ENCODE peak calls at places on chromosomes 2 and 18, in ten cellular contexts. One of them, this sample, is unnamed.

GRCh38 chr2:65320042-65320711 is 92.5 kb downstream of the ACTR2 start:
- DNase-seq in sigmoid colon: no peak
- DNase-seq in mucosa of descending colon: no peak
- DNase-seq in adrenal gland: peak; percentile 50
- DNase-seq in fibroblast of pulmonary artery: peak; percentile 87
- DNase-seq in lower leg skin: no peak
- DNase-seq in stomach: no peak
- DNase-seq in dorsolateral prefrontal cortex: no peak
- DNase-seq in tibial nerve: no peak
- DNase-seq in astrocyte: peak; percentile 98
- DNase-seq in this sample: peak; percentile 92

GRCh38 chr2:104620840-104621239 is 233.1 kb upstream of the POU3F3 start:
- DNase-seq in lower leg skin: no peak
- DNase-seq in sigmoid colon: no peak
- DNase-seq in astrocyte: no peak
- DNase-seq in stomach: no peak
- DNase-seq in dorsolateral prefrontal cortex: no peak
- DNase-seq in tibial nerve: no peak
- DNase-seq in adrenal gland: no peak
- DNase-seq in fibroblast of pulmonary artery: no peak
- DNase-seq in mucosa of descending colon: no peak
- DNase-seq in this sample: no peak

GRCh38 chr2:107712857-107713256 is 113.8 kb upstream of the RGPD4 start:
- DNase-seq in fibroblast of pulmonary artery: no peak
- DNase-seq in sigmoid colon: no peak
- DNase-seq in adrenal gland: no peak
- DNase-seq in mucosa of descending colon: no peak
- DNase-seq in stomach: no peak
- DNase-seq in dorsolateral prefrontal cortex: no peak
- DNase-seq in tibial nerve: no peak
- DNase-seq in astrocyte: no peak
- DNase-seq in lower leg skin: no peak
- DNase-seq in this sample: no peak

GRCh38 chr2:59301466-59302402 is 1060.6 kb upstream of the FANCL start:
- DNase-seq in stomach: peak; percentile 31
- DNase-seq in sigmoid colon: peak; percentile 68
- DNase-seq in dorsolateral prefrontal cortex: peak; percentile 35
- DNase-seq in fibroblast of pulmonary artery: peak; percentile 75
- DNase-seq in mucosa of descending colon: peak; percentile 55
- DNase-seq in astrocyte: peak; percentile 59
- DNase-seq in lower leg skin: no peak
- DNase-seq in tibial nerve: peak; percentile 41
- DNase-seq in adrenal gland: peak; percentile 55
- DNase-seq in this sample: peak; percentile 86

GRCh38 chr2:37916512-37917082 is 8.5 kb upstream of the RMDN2 start:
- DNase-seq in lower leg skin: no peak
- DNase-seq in fibroblast of pulmonary artery: peak; percentile 97
- DNase-seq in tibial nerve: peak; percentile 41
- DNase-seq in mucosa of descending colon: peak; percentile 46
- DNase-seq in dorsolateral prefrontal cortex: peak; percentile 68
- DNase-seq in sigmoid colon: peak; percentile 97
- DNase-seq in astrocyte: peak; percentile 100
- DNase-seq in adrenal gland: peak; percentile 71
- DNase-seq in stomach: no peak
- DNase-seq in this sample: peak; percentile 98

GRCh38 chr2:187003038-187003543 is 154.1 kb upstream of the ZSWIM2 start:
- DNase-seq in adrenal gland: no peak
- DNase-seq in mucosa of descending colon: no peak
- DNase-seq in sigmoid colon: no peak
- DNase-seq in dorsolateral prefrontal cortex: no peak
- DNase-seq in tibial nerve: no peak
- DNase-seq in astrocyte: no peak
- DNase-seq in stomach: no peak
- DNase-seq in lower leg skin: peak; percentile 68
- DNase-seq in fibroblast of pulmonary artery: peak; percentile 7
- DNase-seq in this sample: peak; percentile 24

GRCh38 chr2:65539633-65540032 is 107.2 kb upstream of the SPRED2 start:
- DNase-seq in astrocyte: no peak
- DNase-seq in dorsolateral prefrontal cortex: no peak
- DNase-seq in mucosa of descending colon: peak; percentile 22
- DNase-seq in stomach: no peak
- DNase-seq in adrenal gland: no peak
- DNase-seq in tibial nerve: no peak
- DNase-seq in lower leg skin: no peak
- DNase-seq in sigmoid colon: no peak
- DNase-seq in fibroblast of pulmonary artery: no peak
- DNase-seq in this sample: no peak

GRCh38 chr18:23069481-23069880 is 65.8 kb upstream of the CABLES1 start:
- DNase-seq in stomach: no peak
- DNase-seq in tibial nerve: no peak
- DNase-seq in mucosa of descending colon: no peak
- DNase-seq in astrocyte: no peak
- DNase-seq in dorsolateral prefrontal cortex: no peak
- DNase-seq in adrenal gland: no peak
- DNase-seq in sigmoid colon: no peak
- DNase-seq in fibroblast of pulmonary artery: no peak
- DNase-seq in lower leg skin: no peak
- DNase-seq in this sample: no peak

GRCh38 chr2:79511320-79511951 is 1.4 kb upstream of the CTNNA2 start:
- DNase-seq in astrocyte: peak; percentile 55
- DNase-seq in sigmoid colon: no peak
- DNase-seq in mucosa of descending colon: peak; percentile 72
- DNase-seq in adrenal gland: peak; percentile 48
- DNase-seq in stomach: peak; percentile 43
- DNase-seq in tibial nerve: no peak
- DNase-seq in lower leg skin: no peak
- DNase-seq in fibroblast of pulmonary artery: peak; percentile 56
- DNase-seq in dorsolateral prefrontal cortex: peak; percentile 19
- DNase-seq in this sample: peak; percentile 69
- H3K4me3 ChIP-seq in astrocyte: no peak overlapping the region
- H3K4me3 ChIP-seq in sigmoid colon: no peak overlapping the region
- H3K4me3 ChIP-seq in mucosa of descending colon: no peak overlapping the region
- H3K4me3 ChIP-seq in adrenal gland: no peak overlapping the region
- H3K4me3 ChIP-seq in stomach: no peak overlapping the region
- H3K4me3 ChIP-seq in tibial nerve: no peak overlapping the region
- H3K4me3 ChIP-seq in lower leg skin: no peak overlapping the region
- H3K4me3 ChIP-seq in fibroblast of pulmonary artery: no peak overlapping the region
- H3K4me3 ChIP-seq in dorsolateral prefrontal cortex: peak overlapping the region; percentile 66
- H3K4me3 ChIP-seq in this sample: no peak overlapping the region

GRCh38 chr18:28193177-28193778 is 16.3 kb upstream of the CDH2 start:
- DNase-seq in mucosa of descending colon: no peak
- DNase-seq in dorsolateral prefrontal cortex: no peak
- DNase-seq in astrocyte: no peak
- DNase-seq in fibroblast of pulmonary artery: no peak
- DNase-seq in adrenal gland: no peak
- DNase-seq in stomach: no peak
- DNase-seq in sigmoid colon: no peak
- DNase-seq in tibial nerve: no peak
- DNase-seq in lower leg skin: no peak
- DNase-seq in this sample: no peak

GRCh38 chr18:28185121-28185520 is 8.2 kb upstream of the CDH2 start:
- DNase-seq in astrocyte: no peak
- DNase-seq in dorsolateral prefrontal cortex: no peak
- DNase-seq in fibroblast of pulmonary artery: no peak
- DNase-seq in stomach: no peak
- DNase-seq in adrenal gland: no peak
- DNase-seq in sigmoid colon: no peak
- DNase-seq in tibial nerve: no peak
- DNase-seq in lower leg skin: no peak
- DNase-seq in mucosa of descending colon: no peak
- DNase-seq in this sample: no peak

GRCh38 chr18:28189400-28190239 is 12.7 kb upstream of the CDH2 start:
- DNase-seq in mucosa of descending colon: peak; percentile 50
- DNase-seq in stomach: peak; percentile 58
- DNase-seq in astrocyte: peak; percentile 55
- DNase-seq in tibial nerve: peak; percentile 17
- DNase-seq in sigmoid colon: no peak
- DNase-seq in fibroblast of pulmonary artery: peak; percentile 87
- DNase-seq in dorsolateral prefrontal cortex: peak; percentile 65
- DNase-seq in adrenal gland: peak; percentile 62
- DNase-seq in lower leg skin: no peak
- DNase-seq in this sample: peak; percentile 78
- TF ChIP-seq CTCF in mucosa of descending colon: peak; percentile 13
- TF ChIP-seq CTCF in stomach: peak; percentile 29
- TF ChIP-seq CTCF in astrocyte: peak; percentile 64
- TF ChIP-seq CTCF in tibial nerve: no peak
- TF ChIP-seq CTCF in sigmoid colon: peak; percentile 37
- TF ChIP-seq CTCF in fibroblast of pulmonary artery: peak; percentile 77
- TF ChIP-seq CTCF in dorsolateral prefrontal cortex: peak; percentile 53
- TF ChIP-seq CTCF in adrenal gland: peak; percentile 72
- TF ChIP-seq CTCF in lower leg skin: no peak
- TF ChIP-seq CTCF in this sample: peak; percentile 60

GRCh38 chr2:85152895-85153294 is 19.7 kb downstream of the TCF7L1 start:
- DNase-seq in tibial nerve: no peak
- DNase-seq in mucosa of descending colon: no peak
- DNase-seq in dorsolateral prefrontal cortex: no peak
- DNase-seq in astrocyte: no peak
- DNase-seq in sigmoid colon: no peak
- DNase-seq in stomach: no peak
- DNase-seq in adrenal gland: no peak
- DNase-seq in lower leg skin: no peak
- DNase-seq in fibroblast of pulmonary artery: no peak
- DNase-seq in this sample: no peak

GRCh38 chr2:85157345-85157744 is 24.2 kb downstream of the TCF7L1 start:
- DNase-seq in tibial nerve: no peak
- DNase-seq in fibroblast of pulmonary artery: no peak
- DNase-seq in stomach: no peak
- DNase-seq in lower leg skin: no peak
- DNase-seq in mucosa of descending colon: no peak
- DNase-seq in dorsolateral prefrontal cortex: no peak
- DNase-seq in adrenal gland: no peak
- DNase-seq in astrocyte: no peak
- DNase-seq in sigmoid colon: no peak
- DNase-seq in this sample: no peak

GRCh38 chr2:85151026-85151425 is 17.8 kb downstream of the TCF7L1 start:
- DNase-seq in astrocyte: no peak
- DNase-seq in tibial nerve: no peak
- DNase-seq in mucosa of descending colon: no peak
- DNase-seq in sigmoid colon: no peak
- DNase-seq in adrenal gland: no peak
- DNase-seq in fibroblast of pulmonary artery: peak; percentile 27
- DNase-seq in dorsolateral prefrontal cortex: no peak
- DNase-seq in lower leg skin: no peak
- DNase-seq in stomach: no peak
- DNase-seq in this sample: no peak

GRCh38 chr2:85156141-85156540 is 22.9 kb downstream of the TCF7L1 start:
- DNase-seq in adrenal gland: no peak
- DNase-seq in astrocyte: peak; percentile 79
- DNase-seq in tibial nerve: no peak
- DNase-seq in mucosa of descending colon: no peak
- DNase-seq in stomach: no peak
- DNase-seq in sigmoid colon: no peak
- DNase-seq in dorsolateral prefrontal cortex: no peak
- DNase-seq in lower leg skin: no peak
- DNase-seq in fibroblast of pulmonary artery: peak; percentile 36
- DNase-seq in this sample: no peak

DNA sequence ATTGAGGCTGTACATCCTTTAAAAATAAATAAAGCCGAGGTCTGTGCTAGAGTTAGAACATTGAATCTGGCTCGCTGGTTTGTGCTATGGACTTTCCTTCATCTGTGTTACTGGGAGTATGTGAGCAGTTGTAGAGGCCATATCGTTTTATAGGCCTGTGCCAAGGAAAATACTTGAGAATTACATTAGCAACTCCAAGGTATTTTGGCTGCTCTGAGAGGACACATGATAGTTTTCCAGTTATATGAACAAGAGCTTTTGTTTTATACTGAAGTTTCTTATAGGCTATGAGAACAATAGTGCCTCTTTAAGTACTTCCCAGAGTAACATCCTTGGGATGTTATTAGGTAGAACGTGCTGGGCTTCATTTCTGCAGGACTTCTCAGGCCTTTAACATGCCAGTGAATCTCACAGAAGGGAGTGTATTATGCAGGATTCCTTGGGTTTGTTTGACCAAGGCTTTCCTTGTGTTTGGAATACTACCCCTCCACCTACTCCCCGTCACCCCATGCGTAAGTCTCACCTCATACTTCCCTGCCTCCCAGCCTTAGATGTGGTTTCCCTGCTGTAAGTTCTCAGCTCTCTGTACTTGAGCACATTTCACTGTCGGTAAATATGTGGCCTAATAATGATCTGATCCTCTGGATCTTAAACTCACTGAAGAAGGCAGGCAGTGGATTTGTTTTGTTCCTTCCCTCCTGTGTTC is 21.0 kb downstream of the TCF7L1 start:
- DNase-seq in stomach: no peak
- DNase-seq in astrocyte: peak; percentile 83
- DNase-seq in sigmoid colon: no peak
- DNase-seq in adrenal gland: no peak
- DNase-seq in mucosa of descending colon: no peak
- DNase-seq in dorsolateral prefrontal cortex: no peak
- DNase-seq in fibroblast of pulmonary artery: peak; percentile 64
- DNase-seq in tibial nerve: no peak
- DNase-seq in lower leg skin: no peak
- DNase-seq in this sample: peak; percentile 59
- H3K4me3 ChIP-seq in stomach: no peak overlapping the region
- H3K4me3 ChIP-seq in astrocyte: no peak overlapping the region
- H3K4me3 ChIP-seq in sigmoid colon: no peak overlapping the region
- H3K4me3 ChIP-seq in adrenal gland: no peak overlapping the region
- H3K4me3 ChIP-seq in mucosa of descending colon: no peak overlapping the region
- H3K4me3 ChIP-seq in dorsolateral prefrontal cortex: no peak overlapping the region
- H3K4me3 ChIP-seq in fibroblast of pulmonary artery: no peak overlapping the region
- H3K4me3 ChIP-seq in tibial nerve: no peak overlapping the region
- H3K4me3 ChIP-seq in lower leg skin: no peak overlapping the region
- H3K4me3 ChIP-seq in this sample: no peak overlapping the region

GRCh38 chr2:20330202-20330601 is 20.4 kb downstream of the PUM2 start:
- DNase-seq in tibial nerve: no peak
- DNase-seq in stomach: no peak
- DNase-seq in lower leg skin: no peak
- DNase-seq in astrocyte: no peak
- DNase-seq in mucosa of descending colon: no peak
- DNase-seq in fibroblast of pulmonary artery: no peak
- DNase-seq in dorsolateral prefrontal cortex: no peak
- DNase-seq in adrenal gland: no peak
- DNase-seq in sigmoid colon: no peak
- DNase-seq in this sample: no peak

GRCh38 chr2:20322527-20323300 is 27.9 kb downstream of the PUM2 start:
- DNase-seq in astrocyte: no peak
- DNase-seq in adrenal gland: no peak
- DNase-seq in mucosa of descending colon: no peak
- DNase-seq in stomach: no peak
- DNase-seq in fibroblast of pulmonary artery: no peak
- DNase-seq in dorsolateral prefrontal cortex: no peak
- DNase-seq in sigmoid colon: no peak
- DNase-seq in tibial nerve: no peak
- DNase-seq in lower leg skin: no peak
- DNase-seq in this sample: no peak

GRCh38 chr2:20327370-20327769 is 23.3 kb downstream of the PUM2 start:
- DNase-seq in adrenal gland: no peak
- DNase-seq in tibial nerve: no peak
- DNase-seq in mucosa of descending colon: no peak
- DNase-seq in lower leg skin: no peak
- DNase-seq in dorsolateral prefrontal cortex: no peak
- DNase-seq in astrocyte: no peak
- DNase-seq in sigmoid colon: no peak
- DNase-seq in stomach: no peak
- DNase-seq in fibroblast of pulmonary artery: no peak
- DNase-seq in this sample: peak; percentile 80

DNA sequence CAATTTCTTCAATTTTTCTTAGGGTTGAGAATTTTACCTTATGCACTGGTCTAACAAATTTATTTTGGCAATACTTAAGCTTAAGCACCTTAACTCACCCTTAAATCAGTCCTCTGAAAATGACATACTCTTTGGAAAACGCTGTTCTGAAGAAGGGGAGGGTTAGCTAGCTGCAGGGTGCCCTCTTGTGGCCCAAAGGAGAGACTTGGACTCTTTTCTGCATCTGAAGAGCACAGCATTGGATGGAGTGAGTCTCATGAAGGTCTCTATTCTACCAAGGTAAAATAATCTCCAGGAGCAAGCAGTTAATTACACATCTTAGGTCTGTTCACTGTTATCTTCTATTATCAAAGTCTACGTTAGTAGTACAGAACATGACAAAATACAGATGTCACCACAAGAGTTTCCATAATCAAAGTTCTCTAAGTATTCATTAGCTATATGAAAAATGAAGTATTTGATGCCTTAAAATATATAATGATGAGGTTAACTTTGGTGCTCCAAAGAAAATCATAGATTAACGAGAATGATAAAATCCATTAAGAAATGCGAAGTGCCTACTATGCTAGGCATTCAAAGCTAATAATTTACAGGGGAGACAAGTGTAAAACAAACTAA is 24.4 kb downstream of the PUM2 start:
- DNase-seq in tibial nerve: peak; percentile 52
- DNase-seq in sigmoid colon: no peak
- DNase-seq in dorsolateral prefrontal cortex: peak; percentile 71
- DNase-seq in astrocyte: peak; percentile 27
- DNase-seq in lower leg skin: no peak
- DNase-seq in stomach: peak; percentile 61
- DNase-seq in fibroblast of pulmonary artery: peak; percentile 70
- DNase-seq in adrenal gland: peak; percentile 49
- DNase-seq in mucosa of descending colon: peak; percentile 80
- DNase-seq in this sample: peak; percentile 73
- TF ChIP-seq CTCF in tibial nerve: peak; percentile 31
- TF ChIP-seq CTCF in sigmoid colon: peak; percentile 54
- TF ChIP-seq CTCF in dorsolateral prefrontal cortex: peak; percentile 75
- TF ChIP-seq CTCF in astrocyte: peak; percentile 91
- TF ChIP-seq CTCF in lower leg skin: no peak
- TF ChIP-seq CTCF in stomach: peak; percentile 50
- TF ChIP-seq CTCF in fibroblast of pulmonary artery: peak; percentile 98
- TF ChIP-seq CTCF in adrenal gland: peak; percentile 56
- TF ChIP-seq CTCF in mucosa of descending colon: peak; percentile 43
- TF ChIP-seq CTCF in this sample: peak; percentile 94

This sample was measured in epithelial cell of esophagus.